ENCODE peak calls at places on chromosomes 6 and 20, in seven cellular contexts. P, W, K, U, L, R and D are unnamed samples.
A peak's percentile ranks its signal among the peaks of the same experiment; 100 is the strongest.

GRCh38 chr20:4157516-4157915 is 142.2 kb upstream of the RNF24 start:
- DNase-seq in P (no peak), W (no peak), K (no peak), U (no peak), L (no peak), R (no peak), D (no peak)

GRCh38 chr20:9977629-9978028 is 57.2 kb upstream of the ANKEF1 start:
- DNase-seq in P (no peak), W (no peak), K (no peak), U (no peak), L (no peak), R (peak; percentile 77), D (no peak)

GRCh38 chr6:142246960-142247359 is 54.8 kb upstream of the ADGRG6 start:
- DNase-seq in P (no peak), W (no peak), K (no peak), U (no peak), L (no peak), R (no peak), D (no peak)

GRCh38 chr6:150134280-150134920 is 8.4 kb upstream of the PPP1R14C start:
- DNase-seq in P (no peak), W (no peak), K (no peak), U (no peak), L (no peak), R (no peak), D (no peak)

GRCh38 chr6:151721141-151721540 is 86.3 kb upstream of the ESR1 start:
- DNase-seq in P (no peak), W (no peak), K (no peak), U (no peak), L (no peak), R (no peak), D (peak; percentile 50)

GRCh38 chr6:111718990-111719389 is 113.3 kb upstream of the TRAF3IP2 start:
- DNase-seq in P (no peak), W (no peak), K (no peak), U (no peak), L (no peak), R (no peak), D (peak; percentile 32)

GRCh38 chr6:7153807-7154206 is 46.0 kb downstream of the RREB1 start:
- DNase-seq in P (no peak), W (no peak), K (no peak), U (no peak), L (no peak), R (no peak), D (no peak)

GRCh38 chr6:110877569-110877968 is 3.0 kb downstream of the AMD1 start:
- DNase-seq in P (no peak), W (no peak), K (no peak), U (no peak), L (no peak), R (no peak), D (no peak)

GRCh38 chr20:24582373-24583168 is 113.1 kb downstream of the SYNDIG1 start:
- DNase-seq in P (no peak), W (no peak), K (no peak), U (no peak), L (peak; percentile 28), R (no peak), D (no peak)

GRCh38 chr20:38591484-38592410 is 9.9 kb upstream of the ARHGAP40 start:
- DNase-seq in P (no peak), W (no peak), K (no peak), U (no peak), L (peak; percentile 26), R (no peak), D (no peak)

GRCh38 chr6:85077098-85077497 is 312.7 kb upstream of the TBX18 start:
- DNase-seq in P (no peak), W (no peak), K (no peak), U (no peak), L (no peak), R (no peak), D (no peak)

GRCh38 chr20:10172998-10173655 is 45.5 kb upstream of the SNAP25 start:
- DNase-seq in P (no peak), W (no peak), K (no peak), U (no peak), L (no peak), R (no peak), D (no peak)

GRCh38 chr20:36491901-36492617 is 49.3 kb upstream of the MYL9 start:
- DNase-seq in P (peak; percentile 26), W (no peak), K (no peak), U (no peak), L (no peak), R (peak; percentile 79), D (no peak)

GRCh38 chr6:40395066-40395697 is 192.0 kb downstream of the LRFN2 start:
- DNase-seq in P (no peak), W (no peak), K (no peak), U (no peak), L (no peak), R (peak; percentile 33), D (no peak)